ENCODE peak calls at places on chromosomes 6 and 20, in nine cellular contexts. A is EL; G is right cardiac atrium; L is tibial artery; X is stimulated activated naive CD8-positive, alpha-beta T cell treated with anti-CD3 and anti-CD28 coated beads, Interleukin-15, Interleukin-2, amounts not matched to agents 100 U/mL and 50 U/mL, for 24 hours; C is LHCN-M2; Q is NT2/D1; P is left cardiac atrium; I is AG10803. B is an unnamed sample.

GRCh38 chr6:56364482-56365313 is 117.3 kb upstream of the COL21A1 start:
- DNase-seq in P (no peak), I (peak), G (no peak), L (no peak), A (peak), X (no peak), Q (no peak), C (peak), B (no peak)

GRCh38 chr6:14386263-14386981 is 268.9 kb downstream of the CD83 start:
- DNase-seq in C (no peak), X (no peak), Q (no peak), G (no peak), P (no peak), A (no peak), I (no peak), L (no peak), B (no peak)

GRCh38 chr20:11054266-11055025 is 380.6 kb upstream of the JAG1 start:
- DNase-seq in P (no peak), G (no peak), C (no peak), A (no peak), X (no peak), L (no peak), Q (no peak), I (no peak), B (no peak)

GRCh38 chr20:846894-847278 is 13.4 kb downstream of the FAM110A start:
- DNase-seq in G (peak), X (peak), P (no peak), C (no peak), Q (no peak), A (no peak), I (no peak), L (no peak), B (no peak)

GRCh38 chr6:54307412-54308036 is 717 bp upstream of the TINAG start:
- DNase-seq in X (no peak), Q (no peak), L (no peak), G (no peak), I (no peak), A (no peak), P (no peak), C (peak), B (no peak)

GRCh38 chr6:159969204-159969912 is 476 bp downstream of the IGF2R start:
- DNase-seq in X (peak), P (peak), A (no peak), C (no peak), G (peak), L (peak), Q (no peak), I (peak), B (no peak)

GRCh38 chr6:36984581-36985383 is 1.2 kb downstream of the MTCH1 start:
- DNase-seq in Q (peak), X (peak), P (peak), G (peak), I (peak), L (peak), A (peak), C (peak), B (no peak)

GRCh38 chr20:36128463-36129176 is 25.9 kb upstream of the EPB41L1 start:
- DNase-seq in I (peak), X (no peak), C (peak), P (no peak), Q (no peak), G (no peak), A (peak), L (no peak), B (peak)

GRCh38 chr6:45923831-45924391 is 91.7 kb downstream of the CLIC5 start:
- DNase-seq in X (peak), C (peak), L (no peak), P (no peak), Q (no peak), A (peak), I (peak), G (no peak), B (peak)

GRCh38 chr20:37299718-37300529 is 10.5 kb downstream of the MANBAL start:
- DNase-seq in C (no peak), L (no peak), X (no peak), P (no peak), G (peak), Q (no peak), I (peak), A (peak), B (no peak)

GRCh38 chr6:142195862-142196536 is 48.9 kb downstream of the VTA1 start:
- DNase-seq in L (no peak), G (no peak), A (peak), C (no peak), Q (no peak), I (no peak), X (no peak), P (no peak), B (no peak)

GRCh38 chr6:129946439-129947140 is 71.8 kb upstream of the L3MBTL3 start:
- DNase-seq in P (no peak), L (no peak), Q (peak), G (no peak), I (no peak), C (no peak), A (no peak), X (no peak), B (no peak)

GRCh38 chr20:1313236-1313964 is 15.5 kb downstream of the SDCBP2 start:
- DNase-seq in G (peak), I (peak), L (peak), C (peak), X (peak), A (peak), Q (peak), P (peak), B (peak)

GRCh38 chr6:42030585-42031506 is 19.5 kb upstream of the TAF8 start:
- DNase-seq in A (no peak), Q (no peak), I (no peak), G (peak), C (peak), P (peak), L (peak), X (peak), B (no peak)

GRCh38 chr20:16423311-16424212 is 149.7 kb downstream of the KIF16B start:
- DNase-seq in Q (no peak), A (peak), L (no peak), I (no peak), P (no peak), C (no peak), X (no peak), G (no peak), B (no peak)

GRCh38 chr6:54291146-54291545 is 17.1 kb upstream of the TINAG start:
- DNase-seq in Q (no peak), I (peak), A (peak), G (no peak), L (no peak), P (no peak), X (no peak), C (peak), B (peak)

GRCh38 chr6:28771401-28772267 is 152.2 kb downstream of the TRIM27 start:
- DNase-seq in P (no peak), L (no peak), G (no peak), Q (no peak), C (no peak), X (no peak), A (no peak), I (no peak), B (no peak)

GRCh38 chr6:157461000-157461915 is 80.3 kb downstream of the ZDHHC14 start:
- DNase-seq in C (no peak), P (no peak), A (peak), I (peak), L (no peak), G (no peak), Q (no peak), X (peak), B (no peak)

GRCh38 chr6:144064831-144065668 is 30.3 kb downstream of the SF3B5 start:
- DNase-seq in I (no peak), A (no peak), X (peak), Q (no peak), L (no peak), C (no peak), G (no peak), P (no peak), B (no peak)

GRCh38 chr6:76633259-76633658 is 560.8 kb upstream of the IMPG1 start:
- DNase-seq in A (peak), I (no peak), P (no peak), C (no peak), Q (no peak), L (no peak), G (no peak), X (no peak), B (no peak)

GRCh38 chr6:130366011-130366963 is at the start of gene TMEM200A:
- DNase-seq in X (peak), A (peak), Q (no peak), L (peak), I (peak), G (peak), C (no peak), P (peak), B (peak)

GRCh38 chr6:14135865-14136539 is 18.4 kb downstream of the CD83 start:
- DNase-seq in X (no peak), G (no peak), C (no peak), P (no peak), I (no peak), A (no peak), Q (no peak), L (no peak), B (no peak)

GRCh38 chr6:139124887-139125672 is 9.8 kb upstream of the HECA start:
- DNase-seq in X (peak), Q (peak), G (peak), P (peak), C (peak), A (peak), L (no peak), I (peak), B (peak)

GRCh38 chr6:25179051-25179778 is 100.0 kb upstream of the CARMIL1 start:
- DNase-seq in I (peak), X (no peak), A (peak), C (peak), L (no peak), G (no peak), P (no peak), Q (no peak), B (no peak)

GRCh38 chr6:75317503-75318206 is 33.1 kb upstream of the TMEM30A start:
- DNase-seq in G (no peak), L (no peak), C (peak), I (peak), A (peak), X (no peak), P (no peak), Q (no peak), B (no peak)

GRCh38 chr6:158039571-158040050 is 57.9 kb downstream of the SYNJ2 start:
- DNase-seq in L (peak), A (peak), C (peak), Q (no peak), G (peak), X (no peak), I (no peak), P (peak), B (no peak)

GRCh38 chr6:2611092-2611491 is 139.6 kb downstream of the MYLK4 start:
- DNase-seq in P (peak), Q (no peak), L (no peak), I (no peak), G (no peak), C (no peak), A (no peak), X (no peak), B (no peak)

GRCh38 chr20:61874421-61875068 is 191.1 kb downstream of the TAF4 start:
- DNase-seq in A (peak), X (no peak), L (no peak), P (no peak), I (peak), G (peak), C (no peak), Q (peak), B (peak)

GRCh38 chr6:52157301-52157930 is 28.8 kb upstream of the IL17A start:
- DNase-seq in C (peak), G (no peak), I (peak), A (peak), L (no peak), X (peak), P (no peak), Q (no peak), B (no peak)

GRCh38 chr6:13903399-13903798 is 21.4 kb upstream of the RNF182 start:
- DNase-seq in P (no peak), A (no peak), X (no peak), Q (no peak), C (no peak), G (no peak), L (no peak), I (no peak), B (no peak)

GRCh38 chr6:21305827-21306469 is 287.6 kb upstream of the SOX4 start:
- DNase-seq in C (peak), P (no peak), X (no peak), G (no peak), A (peak), L (no peak), Q (no peak), I (peak), B (peak)

B was measured in RWPE1.